ENCODE peak calls at places on chromosomes 2 and 18, in eight cellular contexts. B is lower leg skin, D is IMR-90, P is A549, G is transverse colon, Z is K562, W is GM12892, I is stomach. R is an unnamed sample.

GRCh38 chr18:49020621-49021021 is 69.9 kb upstream of the SMAD7 start:
- DNase-seq in I (peak), W (no peak), G (peak), B (peak), Z (no peak), P (no peak), D (peak), R (peak)

GRCh38 chr18:497688-498087 is 2.8 kb downstream of the COLEC12 start:
- DNase-seq in Z (no peak), I (no peak), P (no peak), W (no peak), D (no peak), B (no peak), G (no peak), R (no peak)

GRCh38 chr2:165141601-165142000 is 62.2 kb downstream of the SCN3A start:
- DNase-seq in D (peak), I (no peak), P (no peak), B (no peak), W (no peak), Z (no peak), G (no peak), R (no peak)

GRCh38 chr2:191933307-191934105 is 86.6 kb upstream of the CAVIN2 start:
- DNase-seq in G (peak), P (no peak), B (no peak), Z (no peak), I (no peak), W (no peak), D (peak), R (no peak)

GRCh38 chr2:102139851-102140250 is 2.7 kb upstream of the IL1R1 start:
- DNase-seq in D (peak), B (no peak), I (no peak), Z (no peak), G (no peak), W (no peak), P (no peak), R (no peak)

GRCh38 chr2:232365621-232366321 is 12.8 kb upstream of the ALPP start:
- DNase-seq in G (no peak), I (no peak), B (peak), Z (peak), P (peak), D (peak), W (no peak), R (peak)

GRCh38 chr2:132991464-132992045 is 321.6 kb upstream of the LYPD1 start:
- DNase-seq in B (no peak), I (peak), G (no peak), D (no peak), P (no peak), W (no peak), Z (no peak), R (no peak)

GRCh38 chr18:59909289-59910036 is 9.7 kb downstream of the PMAIP1 start:
- DNase-seq in I (no peak), Z (no peak), D (peak), G (no peak), P (no peak), B (no peak), W (no peak), R (no peak)

GRCh38 chr18:49707594-49707993 is 105.7 kb downstream of the ACAA2 start:
- DNase-seq in I (no peak), G (no peak), W (no peak), B (no peak), Z (no peak), D (no peak), P (no peak), R (no peak)

GRCh38 chr2:37776487-37776886 is 105.0 kb upstream of the CDC42EP3 start:
- DNase-seq in W (no peak), B (no peak), D (peak), P (peak), I (no peak), Z (no peak), G (no peak), R (peak)

GRCh38 chr18:79857082-79857661 is 59.4 kb downstream of the KCNG2 start:
- DNase-seq in I (no peak), Z (no peak), B (peak), P (peak), G (no peak), D (peak), W (no peak), R (no peak)

GRCh38 chr18:33804258-33804657 is 226.2 kb downstream of the ASXL3 start:
- DNase-seq in B (no peak), I (peak), Z (peak), P (no peak), G (no peak), W (no peak), D (peak), R (no peak)

GRCh38 chr2:176415946-176416499 is 146.8 kb downstream of the MTX2 start:
- DNase-seq in W (no peak), Z (no peak), G (no peak), B (no peak), D (no peak), P (no peak), I (no peak), R (no peak)

GRCh38 chr2:112692496-112692911 is 28.3 kb upstream of the NT5DC4 start:
- DNase-seq in P (peak), Z (peak), D (peak), W (peak), I (peak), B (peak), G (peak), R (peak)

GRCh38 chr2:203797363-203798111 is 70.0 kb upstream of the CTLA4 start:
- DNase-seq in W (no peak), B (no peak), G (no peak), P (no peak), D (peak), I (no peak), Z (no peak), R (no peak)

GRCh38 chr18:37156330-37156942 is 327.5 kb downstream of the KIAA1328 start:
- DNase-seq in D (no peak), W (no peak), B (no peak), Z (no peak), G (no peak), I (no peak), P (no peak), R (no peak)

GRCh38 chr2:46554381-46554780 is 75.0 kb downstream of the TMEM247 start:
- DNase-seq in G (no peak), W (no peak), P (no peak), I (no peak), D (no peak), Z (no peak), B (no peak), R (no peak)

GRCh38 chr2:201261911-201262310 is 1.6 kb downstream of the CASP8 start:
- DNase-seq in B (no peak), I (no peak), G (no peak), D (no peak), W (no peak), P (no peak), Z (no peak), R (no peak)

GRCh38 chr2:46643951-46644350 is 164.6 kb downstream of the TMEM247 start:
- DNase-seq in G (no peak), P (no peak), D (peak), I (no peak), Z (no peak), B (no peak), W (no peak), R (no peak)

GRCh38 chr2:10514743-10515142 is 66.6 kb upstream of the ODC1 start:
- DNase-seq in B (peak), D (peak), W (no peak), G (no peak), I (no peak), Z (no peak), P (peak), R (peak)

GRCh38 chr2:231708773-231709635 is 679 bp downstream of the PTMA start:
- DNase-seq in D (peak), B (peak), Z (peak), G (peak), P (no peak), I (peak), W (no peak), R (no peak)

GRCh38 chr2:176269319-176270099 is at the start of gene MTX2:
- DNase-seq in W (peak), D (peak), P (peak), I (peak), B (peak), G (peak), Z (peak), R (peak)

GRCh38 chr18:71374294-71374693 is 1085.4 kb downstream of the SOCS6 start:
- DNase-seq in G (no peak), P (no peak), I (no peak), W (no peak), D (no peak), Z (no peak), B (no peak), R (no peak)

GRCh38 chr2:146981921-146982320 is 862.9 kb upstream of the ACVR2A start:
- DNase-seq in Z (no peak), B (no peak), D (peak), I (no peak), W (no peak), P (no peak), G (no peak), R (no peak)

GRCh38 chr2:38601463-38602135 is 1.1 kb downstream of the HNRNPLL start:
- DNase-seq in I (no peak), Z (peak), W (no peak), P (no peak), D (peak), B (no peak), G (no peak), R (no peak)

GRCh38 chr2:138365581-138365980 is 136.0 kb upstream of the SPOPL start:
- DNase-seq in G (no peak), D (no peak), I (no peak), W (no peak), Z (no peak), P (no peak), B (no peak), R (no peak)

GRCh38 chr2:71534786-71535185 is 81.4 kb downstream of the DYSF start:
- DNase-seq in B (peak), I (no peak), D (no peak), P (no peak), G (no peak), W (no peak), Z (no peak), R (no peak)

GRCh38 chr2:219126555-219126954 is 34.1 kb downstream of the NHEJ1 start:
- DNase-seq in G (peak), B (no peak), P (peak), Z (no peak), D (no peak), I (peak), W (no peak), R (no peak)

GRCh38 chr2:230908094-230908594 is 16.9 kb downstream of the GPR55 start:
- DNase-seq in I (peak), G (no peak), Z (peak), B (peak), P (no peak), W (no peak), D (peak), R (no peak)

DNA sequence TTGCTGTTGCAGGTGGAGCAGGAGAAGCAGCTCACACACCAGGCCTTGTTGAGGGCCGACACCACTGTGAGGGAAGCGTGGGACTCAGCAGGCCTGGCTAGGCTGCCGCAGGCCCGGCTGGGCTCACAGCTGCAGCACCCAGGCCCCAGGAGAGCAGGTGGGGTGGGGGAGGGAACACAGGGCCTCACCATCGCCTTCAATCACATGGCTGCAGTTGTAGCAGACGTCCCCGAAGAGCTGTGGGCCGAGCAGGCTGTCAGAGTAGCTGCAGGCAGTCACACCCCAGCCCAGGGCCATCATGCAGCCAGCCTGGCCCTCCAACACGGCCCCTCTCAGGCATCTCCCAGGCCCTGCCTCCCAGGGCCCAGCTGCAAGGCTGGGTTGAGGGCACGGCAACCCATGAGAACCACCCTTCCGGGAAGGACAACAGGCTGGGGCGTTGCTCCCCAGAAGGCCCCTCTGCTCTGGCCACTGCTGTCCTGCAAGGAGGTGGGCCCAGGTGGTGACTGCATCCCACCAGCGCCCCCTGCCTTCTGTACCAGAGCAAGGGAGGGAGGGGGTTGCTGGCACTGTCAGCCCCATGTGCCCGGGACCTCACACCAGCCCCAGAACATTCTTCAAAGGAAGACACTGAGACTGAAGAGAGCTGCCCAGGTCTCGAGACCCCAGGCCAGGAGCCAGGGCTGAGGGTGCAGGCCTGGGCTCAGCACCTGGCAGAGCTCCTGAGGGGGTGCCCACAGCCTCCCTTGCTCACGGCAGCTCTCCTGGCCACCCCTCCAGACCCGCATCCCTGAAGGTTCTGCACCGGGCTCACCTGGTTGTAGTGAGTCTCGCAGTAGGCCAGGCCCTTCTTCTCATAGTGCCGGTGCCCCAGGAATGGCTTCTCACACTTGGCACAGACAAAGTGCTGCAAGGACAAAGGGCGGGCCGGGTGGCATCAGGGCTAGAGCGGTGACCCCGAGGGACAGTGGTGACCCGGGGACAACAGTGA is 5.6 kb upstream of the GPR17 start:
- DNase-seq in P (no peak), D (no peak), B (no peak), W (peak), G (no peak), Z (no peak), I (no peak), R (no peak)
- TF ChIP-seq POLR2A in P (no peak), D (no peak), B (no peak), W (no peak), G (no peak), Z (no peak), I (no peak), R (no peak)

GRCh38 chr2:20350105-20350712 is 435 bp downstream of the PUM2 start:
- DNase-seq in I (peak), B (peak), P (peak), Z (peak), G (peak), W (peak), D (no peak), R (peak)
- TF ChIP-seq POLR2A in I (no peak), B (no peak), P (peak), Z (peak), G (no peak), W (no peak), D (peak), R (peak)

GRCh38 chr18:3593381-3593903 is 143.5 kb downstream of the TGIF1 start:
- DNase-seq in B (no peak), W (no peak), D (peak), I (no peak), Z (peak), P (no peak), G (no peak), R (peak)
- TF ChIP-seq POLR2A in B (no peak), W (no peak), D (no peak), I (no peak), Z (no peak), P (no peak), G (no peak), R (no peak)

GRCh38 chr18:23452347-23452727 is 750 bp upstream of the RIOK3 start:
- DNase-seq in B (no peak), I (no peak), D (no peak), Z (no peak), P (no peak), W (no peak), G (no peak), R (no peak)

GRCh38 chr18:23451011-23451410 is 2.1 kb upstream of the RIOK3 start:
- DNase-seq in I (no peak), P (no peak), G (no peak), B (no peak), Z (no peak), W (no peak), D (no peak), R (no peak)

GRCh38 chr18:23451491-23451890 is 1.6 kb upstream of the RIOK3 start:
- DNase-seq in P (no peak), I (no peak), Z (no peak), B (no peak), D (no peak), W (no peak), G (no peak), R (no peak)

GRCh38 chr18:23453657-23454011 is 547 bp downstream of the RIOK3 start:
- DNase-seq in Z (peak), W (no peak), B (no peak), P (no peak), D (peak), I (no peak), G (no peak), R (no peak)

GRCh38 chr18:23452728-23453656 is at the start of gene RIOK3:
- DNase-seq in B (peak), W (peak), I (peak), Z (peak), P (peak), D (peak), G (peak), R (peak)
- TF ChIP-seq POLR2A in B (peak), W (peak), I (no peak), Z (peak), P (peak), D (peak), G (peak), R (peak)